ENCODE peak calls at places on chromosomes 5 and 9, in ten cellular contexts. R is T-helper 9 cell; Z is activated T-cell treated with anti-CD3 and anti-CD28 coated beads for 1 hour; K is Caco-2; E is amniotic epithelial cell; M is tibial artery; A is activated naive CD8-positive, alpha-beta T cell treated with anti-CD3 and anti-CD28 coated beads, Interleukin-2, amount 50 U/mL, for 24 hours; S is Caki2; P is CD4-positive, alpha-beta T cell; D is anterior cingulate cortex. B is an unnamed sample.

GRCh38 chr9:120730661-120731514 is 16.6 kb upstream of the MEGF9 start:
- DNase-seq in R (no peak), Z (no peak), K (peak), E (peak), M (peak), A (no peak), S (peak), P (no peak), D (no peak), B (no peak)

GRCh38 chr5:53019320-53019719 is 30.2 kb downstream of the ITGA2 start:
- DNase-seq in R (no peak), Z (no peak), K (no peak), E (peak), M (no peak), A (no peak), S (peak), P (no peak), D (no peak), B (no peak)

GRCh38 chr5:76601470-76601869 is 21.7 kb downstream of the F2RL2 start:
- DNase-seq in R (no peak), Z (no peak), K (no peak), E (peak), M (no peak), A (no peak), S (peak), P (no peak), D (no peak), B (no peak)

GRCh38 chr5:74167206-74167929 is 473.2 kb downstream of the ENC1 start:
- DNase-seq in R (no peak), Z (no peak), K (no peak), E (peak), M (no peak), A (no peak), S (peak), P (no peak), D (no peak), B (no peak)

GRCh38 chr5:31573494-31573893 is 41.4 kb downstream of the C5orf22 start:
- DNase-seq in R (no peak), Z (no peak), K (no peak), E (no peak), M (no peak), A (no peak), S (no peak), P (no peak), D (no peak), B (no peak)

GRCh38 chr5:147750065-147750464 is 32.5 kb downstream of the JAKMIP2 start:
- DNase-seq in R (no peak), Z (no peak), K (no peak), E (peak), M (no peak), A (no peak), S (no peak), P (no peak), D (no peak), B (no peak)

GRCh38 chr5:134545070-134545868 is 19.8 kb downstream of the JADE2 start:
- DNase-seq in R (no peak), Z (no peak), K (no peak), E (no peak), M (peak), A (peak), S (no peak), P (no peak), D (no peak), B (peak)

GRCh38 chr9:95174038-95174437 is 143.5 kb downstream of the FANCC start:
- DNase-seq in R (no peak), Z (no peak), K (no peak), E (no peak), M (no peak), A (no peak), S (no peak), P (no peak), D (no peak), B (no peak)

GRCh38 chr5:151098185-151098813 is 17.5 kb upstream of the TNIP1 start:
- DNase-seq in R (no peak), Z (no peak), K (no peak), E (no peak), M (no peak), A (peak), S (no peak), P (no peak), D (no peak), B (no peak)

GRCh38 chr5:92543246-92543645 is 1037.8 kb downstream of the NR2F1-AS1 start:
- DNase-seq in R (no peak), Z (no peak), K (no peak), E (no peak), M (no peak), A (no peak), S (no peak), P (no peak), D (no peak), B (no peak)

GRCh38 chr9:73649552-73649951 is 497.9 kb downstream of the ANXA1 start:
- DNase-seq in R (no peak), Z (no peak), K (no peak), E (no peak), M (no peak), A (no peak), S (no peak), P (no peak), D (no peak), B (no peak)

GRCh38 chr5:173920024-173920753 is 32.0 kb downstream of the CPEB4 start:
- DNase-seq in R (no peak), Z (no peak), K (no peak), E (no peak), M (no peak), A (no peak), S (no peak), P (no peak), D (no peak), B (no peak)

GRCh38 chr9:447230-448025 is 232.8 kb downstream of the DOCK8 start:
- DNase-seq in R (peak), Z (peak), K (peak), E (peak), M (no peak), A (peak), S (peak), P (peak), D (no peak), B (no peak)

GRCh38 chr9:13095056-13095455 is 184.4 kb downstream of the MPDZ start:
- DNase-seq in R (no peak), Z (no peak), K (no peak), E (no peak), M (no peak), A (no peak), S (no peak), P (no peak), D (no peak), B (no peak)

GRCh38 chr5:59569608-59570334 is 323.8 kb downstream of the PDE4D start:
- DNase-seq in R (no peak), Z (no peak), K (no peak), E (no peak), M (no peak), A (no peak), S (no peak), P (no peak), D (no peak), B (no peak)

GRCh38 chr9:130264414-130265350 is 878 bp upstream of the HMCN2 start:
- DNase-seq in R (no peak), Z (no peak), K (no peak), E (peak), M (peak), A (no peak), S (no peak), P (no peak), D (no peak), B (no peak)

GRCh38 chr9:23825700-23826099 is 340 bp downstream of the ELAVL2 start:
- DNase-seq in R (no peak), Z (no peak), K (no peak), E (peak), M (no peak), A (no peak), S (no peak), P (no peak), D (no peak), B (no peak)

GRCh38 chr5:36728697-36729543 is 122.5 kb downstream of the SLC1A3 start:
- DNase-seq in R (no peak), Z (no peak), K (no peak), E (peak), M (no peak), A (no peak), S (peak), P (no peak), D (no peak), B (no peak)

GRCh38 chr5:59464969-59465368 is 428.6 kb downstream of the PDE4D start:
- DNase-seq in R (no peak), Z (no peak), K (no peak), E (no peak), M (no peak), A (no peak), S (no peak), P (no peak), D (no peak), B (no peak)

GRCh38 chr5:53331463-53331862 is 149.0 kb upstream of the FST start:
- DNase-seq in R (no peak), Z (no peak), K (no peak), E (peak), M (no peak), A (no peak), S (no peak), P (no peak), D (no peak), B (no peak)

GRCh38 chr9:23258569-23258968 is 567.5 kb downstream of the ELAVL2 start:
- DNase-seq in R (no peak), Z (no peak), K (no peak), E (no peak), M (no peak), A (no peak), S (no peak), P (no peak), D (no peak), B (no peak)

GRCh38 chr5:96934291-96934694 is 1.6 kb upstream of the LNPEP start:
- DNase-seq in R (no peak), Z (no peak), K (no peak), E (peak), M (no peak), A (no peak), S (no peak), P (no peak), D (no peak), B (no peak)

GRCh38 chr5:167639213-167639612 is 652.2 kb upstream of the WWC1 start:
- DNase-seq in R (no peak), Z (no peak), K (no peak), E (peak), M (no peak), A (no peak), S (no peak), P (no peak), D (no peak), B (no peak)

GRCh38 chr5:179258922-179259730 is 86.1 kb downstream of the ADAMTS2 start:
- DNase-seq in R (no peak), Z (no peak), K (peak), E (peak), M (peak), A (no peak), S (no peak), P (no peak), D (no peak), B (peak)

GRCh38 chr9:40884072-40884901 is 244.2 kb downstream of the FOXD4L6 start:
- DNase-seq in R (no peak), Z (no peak), K (no peak), E (no peak), M (no peak), A (no peak), S (no peak), P (no peak), D (no peak), B (no peak)

GRCh38 chr5:16570121-16570815 is 46.5 kb downstream of the RETREG1 start:
- DNase-seq in R (no peak), Z (no peak), K (no peak), E (peak), M (no peak), A (no peak), S (no peak), P (no peak), D (no peak), B (no peak)

GRCh38 chr5:150422075-150422474 is 9.4 kb upstream of the CD74 start:
- DNase-seq in R (no peak), Z (no peak), K (no peak), E (no peak), M (no peak), A (no peak), S (no peak), P (no peak), D (no peak), B (no peak)

GRCh38 chr9:134163374-134164196 is 779 bp downstream of the RNU6ATAC start:
- DNase-seq in R (peak), Z (peak), K (peak), E (peak), M (peak), A (peak), S (no peak), P (peak), D (peak), B (peak)

GRCh38 chr5:31809037-31809910 is 170.3 kb downstream of the PDZD2 start:
- DNase-seq in R (no peak), Z (no peak), K (peak), E (peak), M (peak), A (peak), S (peak), P (no peak), D (peak), B (peak)

GRCh38 chr5:111070272-111071134 is 1.0 kb upstream of the TSLP start:
- DNase-seq in R (peak), Z (no peak), K (no peak), E (peak), M (peak), A (peak), S (no peak), P (no peak), D (no peak), B (no peak)

GRCh38 chr5:96978812-96979449 is 43.1 kb downstream of the LNPEP start:
- DNase-seq in R (no peak), Z (no peak), K (no peak), E (peak), M (no peak), A (no peak), S (no peak), P (no peak), D (no peak), B (no peak)

GRCh38 chr9:93111371-93112115 is 15.5 kb downstream of the CARD19 start:
- DNase-seq in R (no peak), Z (no peak), K (no peak), E (peak), M (peak), A (no peak), S (no peak), P (no peak), D (no peak), B (peak)

GRCh38 chr5:92371171-92371888 is 988.2 kb upstream of the ARRDC3 start:
- DNase-seq in R (no peak), Z (no peak), K (no peak), E (no peak), M (no peak), A (no peak), S (no peak), P (no peak), D (no peak), B (no peak)

GRCh38 chr5:34866989-34867471 is 28.1 kb downstream of the TTC23L start:
- DNase-seq in R (no peak), Z (no peak), K (no peak), E (no peak), M (no peak), A (no peak), S (no peak), P (no peak), D (no peak), B (no peak)

GRCh38 chr5:139272471-139273321 is 20.8 kb upstream of the MATR3 start:
- DNase-seq in R (peak), Z (no peak), K (no peak), E (peak), M (no peak), A (no peak), S (peak), P (no peak), D (no peak), B (no peak)